ENCODE peak calls at places on chromosomes 6 and 20, in four cellular contexts. One of them, this sample, is unnamed.

GRCh38 chr6:130889423-130889822 is 62.2 kb downstream of the SMLR1 start:
- DNase-seq in GM13976: no peak
- DNase-seq in stimulated activated CD4-positive, alpha-beta T cell treated with anti-CD3 and anti-CD28 coated beads, Interleukin-12 subunit alpha, Interleukin-12 subunit beta, amount 100 ng/mL, for 4 hours: no peak
- DNase-seq in fibroblast of pulmonary artery: no peak
- DNase-seq in this sample: no peak

GRCh38 chr6:123802697-123803455 is 789 bp upstream of the NKAIN2 start:
- DNase-seq in GM13976: peak
- DNase-seq in stimulated activated CD4-positive, alpha-beta T cell treated with anti-CD3 and anti-CD28 coated beads, Interleukin-12 subunit alpha, Interleukin-12 subunit beta, amount 100 ng/mL, for 4 hours: peak
- DNase-seq in fibroblast of pulmonary artery: peak
- DNase-seq in this sample: peak

GRCh38 chr20:44523746-44524145 is 1.9 kb upstream of the SERINC3 start:
- DNase-seq in GM13976: no peak
- DNase-seq in stimulated activated CD4-positive, alpha-beta T cell treated with anti-CD3 and anti-CD28 coated beads, Interleukin-12 subunit alpha, Interleukin-12 subunit beta, amount 100 ng/mL, for 4 hours: no peak
- DNase-seq in fibroblast of pulmonary artery: no peak
- DNase-seq in this sample: no peak

GRCh38 chr6:17600527-17601388 is 656 bp downstream of the FAM8A1 start:
- DNase-seq in GM13976: peak
- DNase-seq in stimulated activated CD4-positive, alpha-beta T cell treated with anti-CD3 and anti-CD28 coated beads, Interleukin-12 subunit alpha, Interleukin-12 subunit beta, amount 100 ng/mL, for 4 hours: peak
- DNase-seq in fibroblast of pulmonary artery: peak
- DNase-seq in this sample: peak

GRCh38 chr6:11381801-11382513 is 149.5 kb upstream of the NEDD9 start:
- DNase-seq in GM13976: peak
- DNase-seq in stimulated activated CD4-positive, alpha-beta T cell treated with anti-CD3 and anti-CD28 coated beads, Interleukin-12 subunit alpha, Interleukin-12 subunit beta, amount 100 ng/mL, for 4 hours: peak
- DNase-seq in fibroblast of pulmonary artery: no peak
- DNase-seq in this sample: peak

GRCh38 chr20:1301031-1301529 is 27.9 kb downstream of the SDCBP2 start:
- DNase-seq in GM13976: no peak
- DNase-seq in stimulated activated CD4-positive, alpha-beta T cell treated with anti-CD3 and anti-CD28 coated beads, Interleukin-12 subunit alpha, Interleukin-12 subunit beta, amount 100 ng/mL, for 4 hours: peak
- DNase-seq in fibroblast of pulmonary artery: peak
- DNase-seq in this sample: peak

GRCh38 chr6:2575191-2575590 is 175.5 kb downstream of the MYLK4 start:
- DNase-seq in GM13976: no peak
- DNase-seq in stimulated activated CD4-positive, alpha-beta T cell treated with anti-CD3 and anti-CD28 coated beads, Interleukin-12 subunit alpha, Interleukin-12 subunit beta, amount 100 ng/mL, for 4 hours: no peak
- DNase-seq in fibroblast of pulmonary artery: no peak
- DNase-seq in this sample: no peak

GRCh38 chr20:61454053-61454452 is 202.0 kb downstream of the CDH4 start:
- DNase-seq in GM13976: no peak
- DNase-seq in stimulated activated CD4-positive, alpha-beta T cell treated with anti-CD3 and anti-CD28 coated beads, Interleukin-12 subunit alpha, Interleukin-12 subunit beta, amount 100 ng/mL, for 4 hours: no peak
- DNase-seq in fibroblast of pulmonary artery: no peak
- DNase-seq in this sample: no peak

GRCh38 chr20:58875541-58876134 is 23.1 kb downstream of the GNAS start:
- DNase-seq in GM13976: no peak
- DNase-seq in stimulated activated CD4-positive, alpha-beta T cell treated with anti-CD3 and anti-CD28 coated beads, Interleukin-12 subunit alpha, Interleukin-12 subunit beta, amount 100 ng/mL, for 4 hours: no peak
- DNase-seq in fibroblast of pulmonary artery: no peak
- DNase-seq in this sample: no peak

GRCh38 chr20:23923311-23923710 is 43.8 kb upstream of the CST5 start:
- DNase-seq in GM13976: no peak
- DNase-seq in stimulated activated CD4-positive, alpha-beta T cell treated with anti-CD3 and anti-CD28 coated beads, Interleukin-12 subunit alpha, Interleukin-12 subunit beta, amount 100 ng/mL, for 4 hours: no peak
- DNase-seq in fibroblast of pulmonary artery: no peak
- DNase-seq in this sample: no peak

GRCh38 chr20:34364013-34364382 is 925 bp downstream of the ITCH start:
- DNase-seq in GM13976: no peak
- DNase-seq in stimulated activated CD4-positive, alpha-beta T cell treated with anti-CD3 and anti-CD28 coated beads, Interleukin-12 subunit alpha, Interleukin-12 subunit beta, amount 100 ng/mL, for 4 hours: no peak
- DNase-seq in fibroblast of pulmonary artery: peak
- DNase-seq in this sample: no peak

GRCh38 chr20:51416532-51417244 is 125.8 kb downstream of the NFATC2 start:
- DNase-seq in GM13976: peak
- DNase-seq in stimulated activated CD4-positive, alpha-beta T cell treated with anti-CD3 and anti-CD28 coated beads, Interleukin-12 subunit alpha, Interleukin-12 subunit beta, amount 100 ng/mL, for 4 hours: no peak
- DNase-seq in fibroblast of pulmonary artery: no peak
- DNase-seq in this sample: no peak

GRCh38 chr6:103327079-103327478 is 1532.6 kb downstream of the HACE1 start:
- DNase-seq in GM13976: no peak
- DNase-seq in stimulated activated CD4-positive, alpha-beta T cell treated with anti-CD3 and anti-CD28 coated beads, Interleukin-12 subunit alpha, Interleukin-12 subunit beta, amount 100 ng/mL, for 4 hours: no peak
- DNase-seq in fibroblast of pulmonary artery: no peak
- DNase-seq in this sample: no peak

GRCh38 chr20:13430346-13431002 is 208.3 kb downstream of the TASP1 start:
- DNase-seq in GM13976: no peak
- DNase-seq in stimulated activated CD4-positive, alpha-beta T cell treated with anti-CD3 and anti-CD28 coated beads, Interleukin-12 subunit alpha, Interleukin-12 subunit beta, amount 100 ng/mL, for 4 hours: no peak
- DNase-seq in fibroblast of pulmonary artery: no peak
- DNase-seq in this sample: no peak

GRCh38 chr6:145112711-145113148 is 622.6 kb downstream of the EPM2A start:
- DNase-seq in GM13976: no peak
- DNase-seq in stimulated activated CD4-positive, alpha-beta T cell treated with anti-CD3 and anti-CD28 coated beads, Interleukin-12 subunit alpha, Interleukin-12 subunit beta, amount 100 ng/mL, for 4 hours: no peak
- DNase-seq in fibroblast of pulmonary artery: no peak
- DNase-seq in this sample: no peak

GRCh38 chr6:162123797-162124196 is 603.8 kb downstream of the PRKN start:
- DNase-seq in GM13976: no peak
- DNase-seq in stimulated activated CD4-positive, alpha-beta T cell treated with anti-CD3 and anti-CD28 coated beads, Interleukin-12 subunit alpha, Interleukin-12 subunit beta, amount 100 ng/mL, for 4 hours: no peak
- DNase-seq in fibroblast of pulmonary artery: peak
- DNase-seq in this sample: no peak

GRCh38 chr6:90086517-90086916 is 192.2 kb downstream of the GJA10 start:
- DNase-seq in GM13976: no peak
- DNase-seq in stimulated activated CD4-positive, alpha-beta T cell treated with anti-CD3 and anti-CD28 coated beads, Interleukin-12 subunit alpha, Interleukin-12 subunit beta, amount 100 ng/mL, for 4 hours: no peak
- DNase-seq in fibroblast of pulmonary artery: no peak
- DNase-seq in this sample: no peak

GRCh38 chr6:47072667-47073066 is 30.5 kb upstream of the ADGRF1 start:
- DNase-seq in GM13976: no peak
- DNase-seq in stimulated activated CD4-positive, alpha-beta T cell treated with anti-CD3 and anti-CD28 coated beads, Interleukin-12 subunit alpha, Interleukin-12 subunit beta, amount 100 ng/mL, for 4 hours: no peak
- DNase-seq in fibroblast of pulmonary artery: no peak
- DNase-seq in this sample: no peak

GRCh38 chr6:116564921-116565872 is 6.1 kb upstream of the RWDD1 start:
- DNase-seq in GM13976: no peak
- DNase-seq in stimulated activated CD4-positive, alpha-beta T cell treated with anti-CD3 and anti-CD28 coated beads, Interleukin-12 subunit alpha, Interleukin-12 subunit beta, amount 100 ng/mL, for 4 hours: peak
- DNase-seq in fibroblast of pulmonary artery: no peak
- DNase-seq in this sample: peak

GRCh38 chr6:73542882-73543281 is 22.1 kb upstream of the EEF1A1 start:
- DNase-seq in GM13976: no peak
- DNase-seq in stimulated activated CD4-positive, alpha-beta T cell treated with anti-CD3 and anti-CD28 coated beads, Interleukin-12 subunit alpha, Interleukin-12 subunit beta, amount 100 ng/mL, for 4 hours: no peak
- DNase-seq in fibroblast of pulmonary artery: no peak
- DNase-seq in this sample: no peak

GRCh38 chr6:4567141-4567540 is 209.1 kb upstream of the CDYL start:
- DNase-seq in GM13976: no peak
- DNase-seq in stimulated activated CD4-positive, alpha-beta T cell treated with anti-CD3 and anti-CD28 coated beads, Interleukin-12 subunit alpha, Interleukin-12 subunit beta, amount 100 ng/mL, for 4 hours: no peak
- DNase-seq in fibroblast of pulmonary artery: peak
- DNase-seq in this sample: no peak

GRCh38 chr6:71405416-71405815 is 116.8 kb downstream of the OGFRL1 start:
- DNase-seq in GM13976: no peak
- DNase-seq in stimulated activated CD4-positive, alpha-beta T cell treated with anti-CD3 and anti-CD28 coated beads, Interleukin-12 subunit alpha, Interleukin-12 subunit beta, amount 100 ng/mL, for 4 hours: no peak
- DNase-seq in fibroblast of pulmonary artery: no peak
- DNase-seq in this sample: no peak

GRCh38 chr6:1701668-1702353 is 92.1 kb downstream of the FOXC1 start:
- DNase-seq in GM13976: no peak
- DNase-seq in stimulated activated CD4-positive, alpha-beta T cell treated with anti-CD3 and anti-CD28 coated beads, Interleukin-12 subunit alpha, Interleukin-12 subunit beta, amount 100 ng/mL, for 4 hours: no peak
- DNase-seq in fibroblast of pulmonary artery: peak
- DNase-seq in this sample: no peak

GRCh38 chr6:142833054-142833453 is 111.9 kb downstream of the HIVEP2 start:
- DNase-seq in GM13976: no peak
- DNase-seq in stimulated activated CD4-positive, alpha-beta T cell treated with anti-CD3 and anti-CD28 coated beads, Interleukin-12 subunit alpha, Interleukin-12 subunit beta, amount 100 ng/mL, for 4 hours: no peak
- DNase-seq in fibroblast of pulmonary artery: peak
- DNase-seq in this sample: no peak

GRCh38 chr6:5998741-5999687 is 7.7 kb downstream of the NRN1 start:
- DNase-seq in GM13976: peak
- DNase-seq in stimulated activated CD4-positive, alpha-beta T cell treated with anti-CD3 and anti-CD28 coated beads, Interleukin-12 subunit alpha, Interleukin-12 subunit beta, amount 100 ng/mL, for 4 hours: no peak
- DNase-seq in fibroblast of pulmonary artery: no peak
- DNase-seq in this sample: no peak

GRCh38 chr20:18103497-18103896 is 34.2 kb upstream of the KAT14 start:
- DNase-seq in GM13976: no peak
- DNase-seq in stimulated activated CD4-positive, alpha-beta T cell treated with anti-CD3 and anti-CD28 coated beads, Interleukin-12 subunit alpha, Interleukin-12 subunit beta, amount 100 ng/mL, for 4 hours: no peak
- DNase-seq in fibroblast of pulmonary artery: no peak
- DNase-seq in this sample: no peak

GRCh38 chr6:93985953-93986352 is 566.6 kb upstream of the EPHA7 start:
- DNase-seq in GM13976: no peak
- DNase-seq in stimulated activated CD4-positive, alpha-beta T cell treated with anti-CD3 and anti-CD28 coated beads, Interleukin-12 subunit alpha, Interleukin-12 subunit beta, amount 100 ng/mL, for 4 hours: no peak
- DNase-seq in fibroblast of pulmonary artery: no peak
- DNase-seq in this sample: no peak

GRCh38 chr6:69096681-69097080 is 461.6 kb downstream of the ADGRB3 start:
- DNase-seq in GM13976: no peak
- DNase-seq in stimulated activated CD4-positive, alpha-beta T cell treated with anti-CD3 and anti-CD28 coated beads, Interleukin-12 subunit alpha, Interleukin-12 subunit beta, amount 100 ng/mL, for 4 hours: no peak
- DNase-seq in fibroblast of pulmonary artery: no peak
- DNase-seq in this sample: no peak

This sample was measured in CD8-positive, alpha-beta T cell.